ENCODE peak calls at places on chromosomes 11 and 22, in ten cellular contexts. J is heart right ventricle, W is spleen, S is psoas muscle, B is fibroblast of mammary gland, Z is fibroblast of pulmonary artery, X is tibial artery, C is fibroblast of the aortic adventitia, A is prostate gland, K is brain microvascular endothelial cell. I is an unnamed sample.

GRCh38 chr11:17639091-17639490 is 80.3 kb upstream of the MYOD1 start:
- DNase-seq in J (no peak), W (no peak), S (no peak), B (no peak), Z (no peak), X (no peak), C (no peak), A (no peak), K (no peak), I (no peak)

GRCh38 chr11:76753950-76754349 is 29.2 kb upstream of the TSKU start:
- DNase-seq in J (no peak), W (no peak), S (no peak), B (no peak), Z (no peak), X (no peak), C (no peak), A (no peak), K (no peak), I (no peak)

GRCh38 chr22:50700387-50701075 is 27.9 kb downstream of the SHANK3 start:
- DNase-seq in J (no peak), W (peak), S (peak), B (peak), Z (no peak), X (no peak), C (no peak), A (no peak), K (no peak), I (no peak)

GRCh38 chr11:9004310-9004945 is 627 bp upstream of the NRIP3 start:
- DNase-seq in J (no peak), W (peak), S (no peak), B (no peak), Z (no peak), X (no peak), C (no peak), A (no peak), K (no peak), I (no peak)

GRCh38 chr11:119907934-119908760 is 179.1 kb upstream of the NECTIN1 start:
- DNase-seq in J (no peak), W (peak), S (no peak), B (no peak), Z (no peak), X (no peak), C (no peak), A (peak), K (no peak), I (no peak)

GRCh38 chr22:40499187-40499753 is 128.9 kb downstream of the SGSM3 start:
- DNase-seq in J (no peak), W (no peak), S (no peak), B (peak), Z (peak), X (peak), C (peak), A (no peak), K (peak), I (no peak)

GRCh38 chr11:105942951-105943350 is 79.1 kb downstream of the MSANTD4 start:
- DNase-seq in J (no peak), W (no peak), S (no peak), B (no peak), Z (peak), X (no peak), C (no peak), A (no peak), K (no peak), I (no peak)

GRCh38 chr22:46377566-46378498 is 42.3 kb downstream of the TRMU start:
- DNase-seq in J (no peak), W (no peak), S (no peak), B (no peak), Z (no peak), X (no peak), C (no peak), A (no peak), K (no peak), I (no peak)

GRCh38 chr22:38097058-38097457 is 13.1 kb upstream of the SLC16A8 start:
- DNase-seq in J (no peak), W (no peak), S (no peak), B (no peak), Z (no peak), X (no peak), C (no peak), A (no peak), K (no peak), I (no peak)

GRCh38 chr11:73333173-73333572 is 25.1 kb downstream of the ARHGEF17 start:
- DNase-seq in J (no peak), W (no peak), S (no peak), B (no peak), Z (no peak), X (no peak), C (no peak), A (no peak), K (no peak), I (no peak)

GRCh38 chr11:73335204-73335923 is 27.3 kb downstream of the ARHGEF17 start:
- DNase-seq in J (peak), W (peak), S (peak), B (peak), Z (peak), X (peak), C (peak), A (peak), K (peak), I (peak)

GRCh38 chr11:73333626-73334199 is 25.6 kb downstream of the ARHGEF17 start:
- DNase-seq in J (no peak), W (no peak), S (no peak), B (peak), Z (no peak), X (no peak), C (no peak), A (no peak), K (no peak), I (no peak)

GRCh38 chr11:73331138-73331916 is 23.3 kb downstream of the ARHGEF17 start:
- DNase-seq in J (no peak), W (no peak), S (peak), B (no peak), Z (peak), X (no peak), C (peak), A (no peak), K (peak), I (no peak)

GRCh38 chr11:73334244-73335203 is 26.4 kb downstream of the ARHGEF17 start:
- DNase-seq in J (peak), W (no peak), S (peak), B (peak), Z (peak), X (peak), C (peak), A (no peak), K (peak), I (no peak)
- TF ChIP-seq CTCF in J (no peak), W (no peak), S (no peak), B (no peak), Z (no peak), X (no peak), C (no peak), A (no peak), K (peak), I (no peak)

GRCh38 chr22:42645938-42646568 is 3.1 kb downstream of the CYB5R3 start:
- DNase-seq in J (no peak), W (no peak), S (no peak), B (no peak), Z (no peak), X (no peak), C (no peak), A (peak), K (no peak), I (no peak)

GRCh38 chr22:42643632-42644421 is 3.4 kb upstream of the ATP5MGL start:
- DNase-seq in J (no peak), W (no peak), S (no peak), B (no peak), Z (no peak), X (no peak), C (no peak), A (no peak), K (no peak), I (no peak)

GRCh38 chr22:42644422-42645340 is 4.3 kb upstream of the ATP5MGL start:
- DNase-seq in J (peak), W (no peak), S (peak), B (peak), Z (peak), X (peak), C (peak), A (no peak), K (no peak), I (no peak)

GRCh38 chr22:42646569-42647525 is 2.3 kb downstream of the CYB5R3 start:
- DNase-seq in J (peak), W (no peak), S (peak), B (no peak), Z (peak), X (peak), C (peak), A (peak), K (no peak), I (peak)

GRCh38 chr22:42645341-42645937 is 3.8 kb downstream of the CYB5R3 start:
- DNase-seq in J (no peak), W (no peak), S (peak), B (no peak), Z (no peak), X (no peak), C (no peak), A (no peak), K (no peak), I (no peak)
- H3K4me3 ChIP-seq in J (peak), W (no peak), S (peak), B (no peak), Z (no peak), X (peak), C (peak), A (peak), K (no peak), I (no peak)

GRCh38 chr22:19841641-19842385 is 12.9 kb downstream of the GNB1L start:
- DNase-seq in J (no peak), W (no peak), S (no peak), B (no peak), Z (no peak), X (no peak), C (no peak), A (no peak), K (no peak), I (no peak)
- TF ChIP-seq CTCF in J (no peak), W (no peak), S (no peak), B (no peak), Z (no peak), X (no peak), C (no peak), A (no peak), K (no peak), I (no peak)

GRCh38 chr11:66328307-66329144 is 7.7 kb downstream of the RIN1 start:
- DNase-seq in J (peak), W (peak), S (peak), B (peak), Z (peak), X (peak), C (peak), A (peak), K (peak), I (no peak)
- H3K4me3 ChIP-seq in J (peak), W (no peak), S (peak), B (no peak), Z (no peak), X (no peak), C (no peak), A (no peak), K (no peak), I (no peak)

DNA sequence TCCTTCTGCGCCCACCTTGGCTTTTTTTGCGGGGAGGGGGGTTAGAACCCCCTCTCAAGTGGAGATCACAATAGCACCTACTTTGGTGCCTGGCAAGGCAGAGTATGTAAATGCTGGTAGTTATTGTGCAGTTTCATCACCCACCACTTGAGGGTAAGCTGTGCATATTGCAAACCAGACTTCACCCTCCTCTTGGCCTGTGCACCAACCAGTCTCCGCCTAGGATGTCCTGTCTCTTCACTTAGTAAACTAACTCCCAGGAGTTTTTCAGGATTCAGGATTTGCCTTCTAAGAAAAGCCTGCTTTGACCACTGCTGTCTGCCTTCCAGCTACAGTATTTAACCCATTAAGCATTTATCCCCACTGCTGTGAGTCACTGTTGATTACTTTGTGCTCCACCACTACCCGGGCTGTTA is 2.0 kb upstream of the UBXN1 start:
- DNase-seq in J (peak), W (no peak), S (peak), B (peak), Z (peak), X (no peak), C (peak), A (peak), K (peak), I (no peak)
- TF ChIP-seq CTCF in J (peak), W (peak), S (peak), B (peak), Z (peak), X (peak), C (peak), A (peak), K (peak), I (peak)

GRCh38 chr11:124841186-124841585 is 24.0 kb upstream of the ROBO3 start:
- DNase-seq in J (no peak), W (no peak), S (no peak), B (no peak), Z (no peak), X (no peak), C (peak), A (no peak), K (no peak), I (no peak)

GRCh38 chr11:124839972-124840621 is 25.1 kb upstream of the ROBO3 start:
- DNase-seq in J (no peak), W (no peak), S (no peak), B (no peak), Z (no peak), X (no peak), C (no peak), A (no peak), K (no peak), I (no peak)

GRCh38 chr11:124837491-124837856 is 27.8 kb upstream of the ROBO3 start:
- DNase-seq in J (peak), W (no peak), S (no peak), B (peak), Z (peak), X (no peak), C (peak), A (no peak), K (peak), I (peak)

GRCh38 chr11:124840666-124841065 is 24.6 kb upstream of the ROBO3 start:
- DNase-seq in J (no peak), W (no peak), S (no peak), B (no peak), Z (no peak), X (no peak), C (no peak), A (no peak), K (no peak), I (no peak)

DNA sequence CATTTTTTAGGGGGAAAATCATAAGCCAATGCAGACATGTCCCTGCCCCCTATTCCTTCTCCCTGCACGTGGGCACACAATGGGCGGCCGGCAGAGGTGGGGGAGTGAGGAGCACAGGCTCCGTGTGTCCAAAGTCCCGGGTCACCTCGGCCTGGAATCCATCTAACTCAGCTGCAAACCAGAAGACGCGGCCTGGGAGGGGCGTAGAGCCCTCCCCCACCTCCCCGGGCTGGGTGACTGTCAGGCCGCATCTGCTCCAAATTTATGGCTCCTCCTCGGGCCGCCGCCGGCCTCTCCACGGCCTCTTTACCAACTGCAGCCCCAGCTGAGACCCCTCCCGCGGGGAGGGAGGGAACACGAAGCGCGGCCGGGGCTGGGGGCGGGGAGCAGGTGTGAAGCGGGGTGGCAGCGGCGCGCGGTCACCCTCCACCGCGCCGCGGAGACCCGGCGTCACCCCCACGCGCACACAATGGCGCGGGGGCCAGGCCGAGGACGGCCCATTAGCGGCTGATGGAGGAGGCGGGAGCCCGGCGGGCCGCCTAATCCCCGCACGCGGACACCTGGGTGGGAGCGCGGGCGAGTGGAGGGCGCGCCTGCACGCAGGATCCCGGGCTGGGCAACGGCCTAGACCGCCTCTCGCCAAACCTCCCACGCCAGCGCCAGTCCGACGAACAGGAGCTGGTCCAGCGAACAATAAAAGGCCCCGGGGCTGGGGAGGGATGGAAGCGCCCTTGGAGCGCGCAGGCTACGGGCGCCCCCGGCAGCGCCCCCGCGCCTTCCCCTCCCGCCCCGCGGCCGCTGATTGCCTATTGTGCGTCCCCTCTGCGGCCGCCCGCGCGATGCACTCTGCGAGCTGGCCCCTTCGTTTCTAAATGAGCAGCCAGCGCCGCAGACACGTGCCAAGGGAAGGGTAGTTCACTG is 25.9 kb upstream of the ROBO3 start:
- DNase-seq in J (no peak), W (peak), S (peak), B (no peak), Z (peak), X (no peak), C (no peak), A (no peak), K (no peak), I (no peak)
- H3K4me3 ChIP-seq in J (peak), W (peak), S (peak), B (peak), Z (peak), X (peak), C (peak), A (peak), K (peak), I (no peak)

GRCh38 chr11:72972541-72973128 is 158.4 kb downstream of the ATG16L2 start:
- DNase-seq in J (no peak), W (no peak), S (no peak), B (peak), Z (peak), X (no peak), C (peak), A (no peak), K (no peak), I (no peak)
- TF ChIP-seq CTCF in J (no peak), W (no peak), S (no peak), B (no peak), Z (no peak), X (no peak), C (no peak), A (no peak), K (no peak), I (no peak)

DNA sequence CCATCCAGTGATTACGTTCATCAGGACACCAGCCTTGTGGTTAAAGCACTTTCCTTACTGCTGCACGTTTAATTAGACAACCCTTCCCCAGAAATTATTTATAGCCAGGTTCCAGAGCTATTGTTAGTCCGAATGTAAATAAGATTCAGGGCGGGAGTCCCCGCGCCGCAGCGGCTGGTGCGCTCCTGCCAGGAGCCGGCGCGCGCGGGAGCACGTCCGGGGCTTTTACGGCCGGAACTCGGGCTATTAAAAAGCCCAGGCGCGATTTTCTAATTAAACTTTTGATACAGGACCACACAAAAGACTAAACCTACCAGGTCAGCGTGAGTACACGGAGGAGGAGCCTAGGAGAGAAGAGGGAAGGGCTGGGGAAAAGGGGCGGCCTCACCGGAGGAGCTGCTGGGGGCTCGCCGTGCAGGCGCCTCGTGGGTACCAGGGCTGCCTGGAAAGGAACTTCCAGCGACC is 538.2 kb downstream of the OPCML start:
- DNase-seq in J (no peak), W (no peak), S (no peak), B (no peak), Z (no peak), X (no peak), C (no peak), A (no peak), K (no peak), I (no peak)
- H3K4me3 ChIP-seq in J (peak), W (no peak), S (no peak), B (no peak), Z (no peak), X (no peak), C (no peak), A (no peak), K (peak), I (no peak)

GRCh38 chr22:26374645-26375044 is 54.4 kb upstream of the ASPHD2 start:
- DNase-seq in J (no peak), W (no peak), S (no peak), B (no peak), Z (no peak), X (no peak), C (no peak), A (no peak), K (no peak), I (no peak)

GRCh38 chr22:26372890-26373289 is 56.2 kb upstream of the ASPHD2 start:
- DNase-seq in J (no peak), W (no peak), S (no peak), B (no peak), Z (no peak), X (no peak), C (no peak), A (no peak), K (no peak), I (no peak)

GRCh38 chr22:26380072-26380471 is 49.0 kb upstream of the ASPHD2 start:
- DNase-seq in J (no peak), W (no peak), S (no peak), B (no peak), Z (no peak), X (no peak), C (no peak), A (no peak), K (no peak), I (no peak)

DNA sequence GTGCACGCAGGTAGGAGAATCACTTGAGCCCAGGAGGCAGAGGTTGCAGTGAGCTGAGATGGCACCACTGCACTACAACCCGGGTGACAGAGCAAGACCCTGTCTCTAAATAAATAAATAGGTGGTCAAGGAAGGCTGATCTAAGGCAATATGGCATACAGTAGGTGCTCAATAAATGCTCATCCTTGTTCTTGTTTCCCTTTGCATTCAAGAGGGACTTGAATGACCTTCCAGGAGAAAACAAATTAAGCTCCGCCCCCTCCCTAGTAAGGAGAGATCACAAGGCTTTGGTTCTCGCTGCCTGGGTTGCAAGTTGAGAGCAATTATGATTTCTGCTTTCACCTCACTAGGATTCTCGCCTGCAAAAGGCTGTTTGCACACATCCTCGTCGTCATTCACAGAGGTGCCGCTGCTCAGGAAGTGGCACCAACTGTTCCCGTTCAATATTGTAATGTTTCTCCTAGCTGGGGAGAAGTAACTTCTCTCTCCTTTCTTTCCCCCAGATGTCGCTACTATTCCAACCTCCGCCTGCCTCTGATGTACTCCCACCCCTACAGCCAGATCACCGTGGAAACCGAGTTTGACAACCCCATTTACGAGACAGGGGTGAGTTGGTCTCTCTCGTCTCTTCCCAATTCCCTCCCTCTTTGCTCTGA is 51.8 kb upstream of the ASPHD2 start:
- DNase-seq in J (no peak), W (no peak), S (no peak), B (no peak), Z (peak), X (no peak), C (no peak), A (no peak), K (no peak), I (no peak)
- TF ChIP-seq CTCF in J (no peak), W (no peak), S (no peak), B (no peak), Z (peak), X (no peak), C (no peak), A (no peak), K (peak), I (no peak)